ENCODE peak calls at places on chromosomes 2 and 18, in seven cellular contexts. One of them, this sample, is unnamed.

GRCh38 chr2:3285901-3286645 is 91.5 kb downstream of the EIPR1 start:
- DNase-seq in H1: no peak
- DNase-seq in IMR-90: no peak
- DNase-seq in mesendoderm: no peak
- DNase-seq in trophoblast cell: no peak
- DNase-seq in neuronal stem cell: no peak
- DNase-seq in H9: no peak
- DNase-seq in this sample: no peak

GRCh38 chr2:119700866-119701265 is 21.9 kb downstream of the TMEM177 start:
- DNase-seq in IMR-90: no peak
- DNase-seq in trophoblast cell: no peak
- DNase-seq in mesendoderm: peak; percentile 87
- DNase-seq in H9: peak; percentile 85
- DNase-seq in H1: peak; percentile 53
- DNase-seq in neuronal stem cell: no peak
- DNase-seq in this sample: no peak

GRCh38 chr2:1986598-1986997 is 242.3 kb upstream of the PXDN start:
- DNase-seq in neuronal stem cell: no peak
- DNase-seq in H1: no peak
- DNase-seq in H9: no peak
- DNase-seq in trophoblast cell: no peak
- DNase-seq in mesendoderm: no peak
- DNase-seq in IMR-90: no peak
- DNase-seq in this sample: no peak

GRCh38 chr2:100969998-100970397 is 32.1 kb upstream of the RPL31 start:
- DNase-seq in mesendoderm: no peak
- DNase-seq in neuronal stem cell: no peak
- DNase-seq in H1: no peak
- DNase-seq in trophoblast cell: no peak
- DNase-seq in IMR-90: no peak
- DNase-seq in H9: no peak
- DNase-seq in this sample: no peak

GRCh38 chr2:196336715-196337617 is 165.6 kb upstream of the STK17B start:
- DNase-seq in H9: no peak
- DNase-seq in trophoblast cell: peak; percentile 68
- DNase-seq in mesendoderm: peak; percentile 36
- DNase-seq in H1: no peak
- DNase-seq in neuronal stem cell: peak; percentile 9
- DNase-seq in IMR-90: peak; percentile 58
- DNase-seq in this sample: peak; percentile 56

GRCh38 chr2:41414486-41415230 is 633.2 kb upstream of the PKDCC start:
- DNase-seq in neuronal stem cell: peak; percentile 47
- DNase-seq in IMR-90: no peak
- DNase-seq in H9: peak; percentile 43
- DNase-seq in H1: peak; percentile 1
- DNase-seq in mesendoderm: peak; percentile 76
- DNase-seq in trophoblast cell: peak; percentile 89
- DNase-seq in this sample: no peak

GRCh38 chr2:19228092-19228670 is 130.2 kb downstream of the OSR1 start:
- DNase-seq in neuronal stem cell: no peak
- DNase-seq in H1: no peak
- DNase-seq in H9: no peak
- DNase-seq in IMR-90: no peak
- DNase-seq in trophoblast cell: no peak
- DNase-seq in mesendoderm: no peak
- DNase-seq in this sample: no peak

GRCh38 chr2:174815524-174815923 is 51.3 kb upstream of the CHRNA1 start:
- DNase-seq in H1: no peak
- DNase-seq in trophoblast cell: no peak
- DNase-seq in IMR-90: no peak
- DNase-seq in H9: no peak
- DNase-seq in neuronal stem cell: no peak
- DNase-seq in mesendoderm: no peak
- DNase-seq in this sample: no peak

GRCh38 chr2:122136071-122136470 is 380.6 kb downstream of the TSN start:
- DNase-seq in H1: peak; percentile 17
- DNase-seq in neuronal stem cell: no peak
- DNase-seq in mesendoderm: peak; percentile 74
- DNase-seq in trophoblast cell: peak; percentile 35
- DNase-seq in IMR-90: peak; percentile 21
- DNase-seq in H9: peak; percentile 59
- DNase-seq in this sample: no peak

GRCh38 chr18:25826377-25826776 is 264.0 kb downstream of the SS18 start:
- DNase-seq in mesendoderm: no peak
- DNase-seq in trophoblast cell: no peak
- DNase-seq in H9: no peak
- DNase-seq in H1: no peak
- DNase-seq in neuronal stem cell: no peak
- DNase-seq in IMR-90: no peak
- DNase-seq in this sample: no peak

GRCh38 chr18:57869228-57869627 is 66.1 kb upstream of the ATP8B1 start:
- DNase-seq in mesendoderm: no peak
- DNase-seq in H9: no peak
- DNase-seq in H1: no peak
- DNase-seq in trophoblast cell: no peak
- DNase-seq in IMR-90: no peak
- DNase-seq in neuronal stem cell: no peak
- DNase-seq in this sample: no peak

GRCh38 chr2:11738589-11739436 is 7.6 kb upstream of the LPIN1 start:
- DNase-seq in H1: no peak
- DNase-seq in mesendoderm: peak; percentile 78
- DNase-seq in trophoblast cell: peak; percentile 96
- DNase-seq in IMR-90: peak; percentile 87
- DNase-seq in neuronal stem cell: no peak
- DNase-seq in H9: peak; percentile 76
- DNase-seq in this sample: peak; percentile 94

GRCh38 chr2:41847744-41848441 is 199.9 kb upstream of the PKDCC start:
- DNase-seq in IMR-90: peak; percentile 42
- DNase-seq in neuronal stem cell: no peak
- DNase-seq in H9: no peak
- DNase-seq in trophoblast cell: no peak
- DNase-seq in H1: no peak
- DNase-seq in mesendoderm: no peak
- DNase-seq in this sample: peak; percentile 46

GRCh38 chr2:79327460-79327859 is 167.9 kb upstream of the REG3A start:
- DNase-seq in H1: no peak
- DNase-seq in IMR-90: no peak
- DNase-seq in trophoblast cell: no peak
- DNase-seq in H9: no peak
- DNase-seq in neuronal stem cell: no peak
- DNase-seq in mesendoderm: peak; percentile 43
- DNase-seq in this sample: no peak

GRCh38 chr2:191190861-191191552 is 40.2 kb upstream of the STAT4 start:
- DNase-seq in H9: no peak
- DNase-seq in mesendoderm: no peak
- DNase-seq in neuronal stem cell: no peak
- DNase-seq in H1: no peak
- DNase-seq in IMR-90: no peak
- DNase-seq in trophoblast cell: no peak
- DNase-seq in this sample: no peak

GRCh38 chr2:109322111-109322510 is 193.1 kb downstream of the SH3RF3 start:
- DNase-seq in H9: no peak
- DNase-seq in IMR-90: peak; percentile 98
- DNase-seq in mesendoderm: no peak
- DNase-seq in neuronal stem cell: no peak
- DNase-seq in trophoblast cell: no peak
- DNase-seq in H1: no peak
- DNase-seq in this sample: peak; percentile 99

GRCh38 chr18:61360440-61361383 is 27.5 kb downstream of the CDH20 start:
- DNase-seq in neuronal stem cell: no peak
- DNase-seq in trophoblast cell: no peak
- DNase-seq in IMR-90: no peak
- DNase-seq in H9: no peak
- DNase-seq in mesendoderm: no peak
- DNase-seq in H1: no peak
- DNase-seq in this sample: no peak

GRCh38 chr18:31840499-31840898 is 79.8 kb upstream of the SLC25A52 start:
- DNase-seq in IMR-90: no peak
- DNase-seq in H1: no peak
- DNase-seq in H9: no peak
- DNase-seq in trophoblast cell: no peak
- DNase-seq in mesendoderm: no peak
- DNase-seq in neuronal stem cell: no peak
- DNase-seq in this sample: no peak
- H2BK5ac ChIP-seq in IMR-90: no peak overlapping the region
- H2BK5ac ChIP-seq in H1: no peak overlapping the region
- H2BK5ac ChIP-seq in H9: no peak overlapping the region
- H2BK5ac ChIP-seq in trophoblast cell: no peak overlapping the region
- H2BK5ac ChIP-seq in mesendoderm: no peak overlapping the region
- H2BK5ac ChIP-seq in neuronal stem cell: no peak overlapping the region
- H2BK5ac ChIP-seq in this sample: no peak overlapping the region

GRCh38 chr2:153005051-153005450 is 286.6 kb downstream of the ARL6IP6 start:
- DNase-seq in H9: no peak
- DNase-seq in mesendoderm: no peak
- DNase-seq in neuronal stem cell: no peak
- DNase-seq in H1: no peak
- DNase-seq in IMR-90: no peak
- DNase-seq in trophoblast cell: no peak
- DNase-seq in this sample: no peak

GRCh38 chr2:153004627-153005026 is 286.2 kb downstream of the ARL6IP6 start:
- DNase-seq in IMR-90: no peak
- DNase-seq in mesendoderm: no peak
- DNase-seq in neuronal stem cell: no peak
- DNase-seq in H1: no peak
- DNase-seq in H9: no peak
- DNase-seq in trophoblast cell: no peak
- DNase-seq in this sample: no peak
- H3K4me2 ChIP-seq in IMR-90: no peak overlapping the region
- H3K4me2 ChIP-seq in mesendoderm: no peak overlapping the region
- H3K4me2 ChIP-seq in neuronal stem cell: no peak overlapping the region
- H3K4me2 ChIP-seq in H1: no peak overlapping the region
- H3K4me2 ChIP-seq in H9: no peak overlapping the region
- H3K4me2 ChIP-seq in trophoblast cell: no peak overlapping the region
- H3K4me2 ChIP-seq in this sample: no peak overlapping the region

GRCh38 chr18:27763936-27764335 is 413.0 kb downstream of the CDH2 start:
- DNase-seq in mesendoderm: no peak
- DNase-seq in neuronal stem cell: no peak
- DNase-seq in H1: no peak
- DNase-seq in IMR-90: no peak
- DNase-seq in trophoblast cell: no peak
- DNase-seq in H9: no peak
- DNase-seq in this sample: no peak

GRCh38 chr18:27762054-27762453 is 414.9 kb downstream of the CDH2 start:
- DNase-seq in H9: no peak
- DNase-seq in IMR-90: no peak
- DNase-seq in trophoblast cell: peak; percentile 60
- DNase-seq in H1: no peak
- DNase-seq in neuronal stem cell: no peak
- DNase-seq in mesendoderm: peak; percentile 58
- DNase-seq in this sample: no peak

GRCh38 chr18:27769152-27769551 is 407.8 kb downstream of the CDH2 start:
- DNase-seq in mesendoderm: no peak
- DNase-seq in IMR-90: no peak
- DNase-seq in H1: no peak
- DNase-seq in trophoblast cell: no peak
- DNase-seq in H9: no peak
- DNase-seq in neuronal stem cell: no peak
- DNase-seq in this sample: no peak

DNA sequence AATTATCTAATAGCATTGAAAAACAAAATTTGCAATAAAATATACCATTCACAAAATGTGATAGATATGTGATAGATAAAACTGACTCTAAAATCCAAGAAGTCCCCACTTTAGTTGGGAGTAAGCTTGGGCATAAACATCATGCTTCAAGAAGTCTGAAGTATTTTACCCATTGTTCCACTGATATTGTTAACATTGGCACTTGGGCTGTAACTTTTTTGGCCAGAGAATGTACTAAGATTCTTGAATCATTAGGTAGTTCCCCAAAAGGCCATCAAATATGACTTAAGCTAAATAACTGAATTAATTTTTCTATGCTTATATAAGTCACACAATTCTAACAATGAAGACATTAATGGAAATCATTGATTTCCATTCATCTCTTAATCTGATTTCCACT is 413.6 kb downstream of the CDH2 start:
- DNase-seq in H1: no peak
- DNase-seq in mesendoderm: no peak
- DNase-seq in IMR-90: no peak
- DNase-seq in H9: no peak
- DNase-seq in neuronal stem cell: no peak
- DNase-seq in trophoblast cell: no peak
- DNase-seq in this sample: no peak
- H2BK5ac ChIP-seq in H1: no peak overlapping the region
- H2BK5ac ChIP-seq in mesendoderm: no peak overlapping the region
- H2BK5ac ChIP-seq in IMR-90: no peak overlapping the region
- H2BK5ac ChIP-seq in H9: no peak overlapping the region
- H2BK5ac ChIP-seq in neuronal stem cell: no peak overlapping the region
- H2BK5ac ChIP-seq in trophoblast cell: no peak overlapping the region
- H2BK5ac ChIP-seq in this sample: no peak overlapping the region

DNA sequence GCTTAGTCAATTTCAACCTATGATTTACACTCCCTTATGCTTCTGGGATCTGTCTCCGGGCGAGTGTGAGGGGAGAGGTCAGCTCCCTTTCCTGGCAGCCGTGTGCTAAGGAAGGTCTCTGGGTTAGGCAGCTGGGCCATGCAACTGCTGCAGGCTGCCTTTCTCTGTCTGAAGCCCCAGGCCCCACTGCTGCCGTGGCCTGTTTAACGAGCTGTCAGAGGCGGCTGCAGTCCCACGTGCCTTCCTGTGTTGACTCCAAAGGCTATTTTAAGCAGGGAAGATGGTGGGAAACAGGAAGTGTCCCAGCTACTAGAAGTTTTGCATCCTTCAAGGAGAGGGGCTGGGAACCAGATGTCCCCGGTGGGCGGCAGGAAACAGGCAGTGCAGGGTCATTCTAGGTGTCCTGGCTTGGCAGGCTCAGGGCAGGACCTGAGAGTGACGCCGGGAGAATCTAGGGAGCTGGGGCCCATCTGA is 186.4 kb downstream of the TNS1 start:
- DNase-seq in H9: no peak
- DNase-seq in trophoblast cell: no peak
- DNase-seq in mesendoderm: peak; percentile 49
- DNase-seq in IMR-90: peak; percentile 46
- DNase-seq in neuronal stem cell: no peak
- DNase-seq in H1: no peak
- DNase-seq in this sample: peak; percentile 79
- H3K4me2 ChIP-seq in H9: no peak overlapping the region
- H3K4me2 ChIP-seq in trophoblast cell: no peak overlapping the region
- H3K4me2 ChIP-seq in mesendoderm: no peak overlapping the region
- H3K4me2 ChIP-seq in IMR-90: no peak overlapping the region
- H3K4me2 ChIP-seq in neuronal stem cell: no peak overlapping the region
- H3K4me2 ChIP-seq in H1: no peak overlapping the region
- H3K4me2 ChIP-seq in this sample: no peak overlapping the region

DNA sequence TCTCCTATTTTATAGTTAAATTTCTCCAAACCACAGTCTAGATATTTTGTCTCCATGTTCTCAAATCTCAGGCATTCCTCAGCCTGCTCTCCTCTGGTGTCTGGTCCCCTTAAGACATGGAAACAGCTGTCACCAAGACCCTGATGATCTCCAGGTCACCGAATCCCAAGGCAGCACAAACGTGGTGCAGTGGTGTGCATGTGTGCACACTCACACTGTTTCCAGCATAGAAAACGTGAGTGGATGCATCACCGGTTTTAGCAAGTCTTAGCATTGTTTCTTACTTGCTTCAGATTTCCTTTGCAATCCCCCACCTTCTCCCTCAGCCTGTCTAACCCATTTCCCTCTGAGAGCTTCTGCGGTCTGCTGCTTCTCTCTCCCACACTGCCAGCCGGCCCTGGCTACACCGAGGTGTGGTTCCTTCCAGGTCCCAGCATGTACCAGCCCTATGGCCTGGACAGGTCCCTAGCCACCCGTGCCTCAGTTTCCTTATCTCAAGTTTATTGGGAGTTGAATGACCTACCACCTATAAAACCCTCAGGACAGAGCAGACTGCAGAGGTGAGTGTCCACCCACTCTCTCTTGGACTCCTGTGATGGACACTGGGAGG is 343.4 kb upstream of the HS6ST1 start:
- DNase-seq in neuronal stem cell: no peak
- DNase-seq in IMR-90: no peak
- DNase-seq in H1: no peak
- DNase-seq in trophoblast cell: no peak
- DNase-seq in H9: no peak
- DNase-seq in mesendoderm: no peak
- DNase-seq in this sample: no peak
- H2BK5ac ChIP-seq in neuronal stem cell: no peak overlapping the region
- H2BK5ac ChIP-seq in IMR-90: no peak overlapping the region
- H2BK5ac ChIP-seq in H1: no peak overlapping the region
- H2BK5ac ChIP-seq in trophoblast cell: no peak overlapping the region
- H2BK5ac ChIP-seq in H9: no peak overlapping the region
- H2BK5ac ChIP-seq in mesendoderm: no peak overlapping the region
- H2BK5ac ChIP-seq in this sample: no peak overlapping the region

This sample was measured in mesenchymal stem cell.